ENCODE peak calls at places on chromosomes 11 and 22, in four cellular contexts. I, Y, M and J are unnamed samples.

GRCh38 chr11:33478111-33478573 is 221.0 kb downstream of the HIPK3 start:
- DNase-seq in I (no peak), Y (no peak), M (no peak), J (no peak)

GRCh38 chr11:1782026-1782696 is 18.4 kb upstream of the CTSD start:
- DNase-seq in I (no peak), Y (no peak), M (no peak), J (no peak)

GRCh38 chr11:57414612-57415212 is 12.2 kb downstream of the SLC43A3 start:
- DNase-seq in I (no peak), Y (no peak), M (no peak), J (no peak)

GRCh38 chr11:47413908-47414684 is 5.7 kb downstream of the SLC39A13 start:
- DNase-seq in I (no peak), Y (no peak), M (no peak), J (no peak)

GRCh38 chr11:117931331-117931950 is 2.2 kb upstream of the TMPRSS13 start:
- DNase-seq in I (no peak), Y (no peak), M (no peak), J (no peak)

GRCh38 chr22:46737105-46737975 is 712 bp downstream of the CERK start:
- DNase-seq in I (no peak), Y (no peak), M (peak; percentile 49), J (no peak)

GRCh38 chr22:50544746-50545253 is 899 bp upstream of the KLHDC7B start:
- DNase-seq in I (peak; percentile 38), Y (no peak), M (no peak), J (peak; percentile 73)

GRCh38 chr11:47284151-47284550 is 14.2 kb downstream of the MADD start:
- DNase-seq in I (no peak), Y (no peak), M (no peak), J (no peak)

GRCh38 chr22:44076825-44077224 is 52.7 kb downstream of the PARVB start:
- DNase-seq in I (no peak), Y (no peak), M (no peak), J (no peak)

GRCh38 chr11:57276857-57277505 is 39.9 kb upstream of the APLNR start:
- DNase-seq in I (no peak), Y (no peak), M (no peak), J (no peak)

GRCh38 chr22:23037429-23038333 is 32.6 kb upstream of the GNAZ start:
- DNase-seq in I (no peak), Y (no peak), M (no peak), J (no peak)

GRCh38 chr11:103488579-103488978 is 379.4 kb downstream of the DYNC2H1 start:
- DNase-seq in I (no peak), Y (no peak), M (no peak), J (no peak)

GRCh38 chr11:105723269-105723668 is 113.4 kb downstream of the GRIA4 start:
- DNase-seq in I (no peak), Y (no peak), M (no peak), J (no peak)

GRCh38 chr11:102252339-102252891 is 64.9 kb upstream of the BIRC3 start:
- DNase-seq in I (no peak), Y (no peak), M (no peak), J (no peak)

GRCh38 chr11:110776091-110776490 is 63.9 kb upstream of the ARHGAP20 start:
- DNase-seq in I (no peak), Y (no peak), M (no peak), J (no peak)

GRCh38 chr11:63906585-63906984 is 10.4 kb downstream of the RCOR2 start:
- DNase-seq in I (no peak), Y (peak; percentile 29), M (peak; percentile 39), J (no peak)